ENCODE peak calls at places on chromosomes 2 and 18, in five cellular contexts. M is AG10803, J is right lobe of liver, I is neural crest cell, X is colonic mucosa. D is an unnamed sample.

GRCh38 chr2:54899576-54900200 is 150.6 kb downstream of the RTN4 start:
- DNase-seq in J (no peak), X (no peak), I (no peak), M (peak), D (no peak)

GRCh38 chr2:71101656-71102055 is 28.4 kb downstream of the MCEE start:
- DNase-seq in M (peak), J (no peak), I (no peak), X (no peak), D (no peak)

GRCh38 chr2:44938287-44939073 is 3.0 kb upstream of the SIX3 start:
- DNase-seq in M (no peak), I (no peak), J (no peak), X (no peak), D (no peak)

GRCh38 chr18:76977108-76977621 is 154.8 kb downstream of the ZNF236 start:
- DNase-seq in J (no peak), I (no peak), M (no peak), X (peak), D (no peak)

GRCh38 chr18:71322201-71322600 is 1033.4 kb downstream of the SOCS6 start:
- DNase-seq in X (no peak), I (no peak), M (no peak), J (no peak), D (no peak)

GRCh38 chr18:76709659-76710645 is 112.4 kb upstream of the ZNF236 start:
- DNase-seq in X (peak), J (peak), I (peak), M (peak), D (peak)

GRCh38 chr2:25363733-25364132 is 22.0 kb upstream of the DNMT3A start:
- DNase-seq in J (no peak), M (no peak), X (no peak), I (no peak), D (no peak)

GRCh38 chr2:37232131-37232933 is 874 bp downstream of the NDUFAF7 start:
- DNase-seq in X (peak), M (peak), I (no peak), J (peak), D (peak)

GRCh38 chr2:14634223-14634884 is 1.8 kb downstream of the LRATD1 start:
- DNase-seq in I (peak), M (peak), J (peak), X (peak), D (peak)

GRCh38 chr2:241125626-241126025 is 23.5 kb upstream of the MTERF4 start:
- DNase-seq in X (no peak), I (no peak), J (no peak), M (no peak), D (no peak)

GRCh38 chr18:3722662-3723433 is 272.9 kb downstream of the TGIF1 start:
- DNase-seq in M (no peak), X (no peak), I (no peak), J (no peak), D (no peak)

GRCh38 chr2:52404866-52405265 is 1362.7 kb upstream of the CHAC2 start:
- DNase-seq in X (no peak), M (no peak), I (no peak), J (no peak), D (no peak)

GRCh38 chr2:186433777-186434432 is 52.2 kb upstream of the ZC3H15 start:
- DNase-seq in M (no peak), X (no peak), J (no peak), I (no peak), D (no peak)

GRCh38 chr2:74379851-74380789 is at the start of gene DCTN1:
- DNase-seq in J (no peak), X (peak), I (peak), M (peak), D (peak)

GRCh38 chr2:119494163-119494790 is 30.0 kb downstream of the SCTR start:
- DNase-seq in X (no peak), J (no peak), M (no peak), I (no peak), D (no peak)
- TF ChIP-seq CTCF in X (no peak), J (no peak), M (no peak), I (no peak), D (no peak)

GRCh38 chr2:20451761-20452499 is 5.1 kb downstream of the RHOB start:
- DNase-seq in J (no peak), M (no peak), X (no peak), I (no peak), D (no peak)

GRCh38 chr2:20453087-20453486 is 6.2 kb downstream of the RHOB start:
- DNase-seq in I (no peak), M (no peak), X (no peak), J (no peak), D (no peak)

GRCh38 chr2:20454036-20454981 is 7.4 kb downstream of the RHOB start:
- DNase-seq in M (no peak), I (no peak), J (no peak), X (no peak), D (no peak)

GRCh38 chr2:20451346-20451745 is 4.5 kb downstream of the RHOB start:
- DNase-seq in X (no peak), I (no peak), M (no peak), J (no peak), D (no peak)

GRCh38 chr2:20452551-20452950 is 5.7 kb downstream of the RHOB start:
- DNase-seq in J (no peak), I (no peak), X (no peak), M (no peak), D (no peak)
- TF ChIP-seq CTCF in J (peak), I (no peak), X (no peak), M (no peak), D (no peak)

GRCh38 chr2:207230261-207231105 is 64.7 kb upstream of the KLF7 start:
- DNase-seq in M (no peak), I (no peak), X (no peak), J (no peak), D (peak)
- TF ChIP-seq CTCF in M (peak), I (peak), X (no peak), J (peak), D (peak)

GRCh38 chr2:46365913-46366674 is 68.9 kb downstream of the EPAS1 start:
- DNase-seq in M (no peak), X (no peak), J (no peak), I (no peak), D (no peak)
- TF ChIP-seq CTCF in M (peak), X (no peak), J (no peak), I (peak), D (peak)

GRCh38 chr2:128644745-128645256 is 326.1 kb upstream of the HS6ST1 start:
- DNase-seq in J (no peak), I (no peak), M (no peak), X (no peak), D (no peak)
- TF ChIP-seq CTCF in J (no peak), I (no peak), M (no peak), X (no peak), D (no peak)